ENCODE peak calls at places on chromosomes 3 and 15, in nine cellular contexts. W is neural crest cell, I is colonic mucosa, J is IMR-90, P is WTC11, U is HFF-Myc, X is activated B cell treated with CpG ODN at 0.5 μM for 24 hours, A is ascending aorta, C is fibroblast of pulmonary artery. G is an unnamed sample.

GRCh38 chr3:24365168-24365567 is 129.5 kb downstream of the THRB start:
- DNase-seq in P (no peak), X (no peak), J (peak; percentile 68), I (peak; percentile 71), A (peak; percentile 41), U (peak; percentile 75), W (no peak), C (peak; percentile 89), G (peak; percentile 82)

GRCh38 chr15:63463030-63463429 is 41.4 kb upstream of the USP3 start:
- DNase-seq in C (no peak), A (no peak), W (no peak), P (no peak), I (no peak), J (no peak), U (no peak), X (no peak), G (no peak)

GRCh38 chr3:159859424-159859823 is 129.2 kb upstream of the IL12A start:
- DNase-seq in J (no peak), I (no peak), W (no peak), U (peak; percentile 44), P (no peak), C (no peak), A (no peak), X (no peak), G (no peak)

GRCh38 chr3:23611737-23612295 is 193.9 kb upstream of the UBE2E1 start:
- DNase-seq in P (no peak), J (peak; percentile 80), I (no peak), C (peak; percentile 65), U (no peak), W (no peak), A (no peak), X (no peak), G (peak; percentile 63)

GRCh38 chr3:43894176-43895049 is 203.7 kb downstream of the ABHD5 start:
- DNase-seq in U (no peak), A (no peak), I (peak; percentile 20), C (peak; percentile 73), W (peak; percentile 66), P (peak; percentile 75), X (peak; percentile 43), J (peak; percentile 68), G (peak; percentile 25)

GRCh38 chr3:194269610-194270145 is 81.5 kb downstream of the CPN2 start:
- DNase-seq in I (peak; percentile 73), W (no peak), X (no peak), C (peak; percentile 96), U (no peak), A (peak; percentile 52), P (peak; percentile 83), J (no peak), G (peak; percentile 60)

GRCh38 chr3:149620291-149621020 is 37.4 kb downstream of the WWTR1 start:
- DNase-seq in I (no peak), A (no peak), W (no peak), X (no peak), J (peak; percentile 87), P (no peak), U (no peak), C (peak; percentile 65), G (no peak)

GRCh38 chr15:42504631-42505030 is 9.2 kb downstream of the SNAP23 start:
- DNase-seq in J (no peak), W (no peak), P (no peak), I (no peak), A (no peak), C (no peak), U (no peak), X (no peak), G (no peak)

DNA sequence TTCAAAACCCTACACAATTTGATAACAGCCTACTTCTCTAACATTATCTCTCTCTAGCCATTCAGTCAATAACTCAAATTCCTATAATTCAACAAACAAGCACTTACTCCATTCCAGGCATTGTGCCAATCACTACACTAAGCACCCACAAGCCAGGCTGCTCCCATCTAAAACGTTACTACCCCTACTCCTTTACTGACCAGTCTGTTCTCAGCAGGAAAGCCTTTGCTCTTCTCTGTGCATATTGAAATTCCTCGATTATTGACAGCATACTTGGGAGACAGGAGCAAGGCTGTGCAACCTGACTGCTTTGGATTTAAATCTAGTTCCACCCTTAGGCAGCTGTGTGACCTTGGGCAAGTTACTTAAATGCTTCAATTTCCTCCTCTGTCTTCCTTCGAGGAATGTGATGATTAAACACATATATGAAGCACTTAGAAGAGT is 177.2 kb upstream of the THBS1 start:
- DNase-seq in I (no peak), X (no peak), A (no peak), W (no peak), U (no peak), C (peak; percentile 80), J (peak; percentile 88), P (no peak), G (no peak)
- TF ChIP-seq CTCF in I (no peak), X (no peak), A (no peak), W (no peak), U (no peak), C (no peak), J (no peak), P (no peak), G (no peak)

GRCh38 chr3:10950476-10951294 is 41.9 kb upstream of the SLC6A1 start:
- DNase-seq in I (no peak), J (peak; percentile 42), U (no peak), C (peak; percentile 57), W (peak; percentile 36), X (no peak), P (peak; percentile 40), A (no peak), G (peak; percentile 12)
- TF ChIP-seq CTCF in I (no peak), J (peak; percentile 58), U (peak; percentile 61), C (peak; percentile 73), W (peak; percentile 73), X (no peak), P (no peak), A (peak; percentile 22), G (peak; percentile 31)

DNA sequence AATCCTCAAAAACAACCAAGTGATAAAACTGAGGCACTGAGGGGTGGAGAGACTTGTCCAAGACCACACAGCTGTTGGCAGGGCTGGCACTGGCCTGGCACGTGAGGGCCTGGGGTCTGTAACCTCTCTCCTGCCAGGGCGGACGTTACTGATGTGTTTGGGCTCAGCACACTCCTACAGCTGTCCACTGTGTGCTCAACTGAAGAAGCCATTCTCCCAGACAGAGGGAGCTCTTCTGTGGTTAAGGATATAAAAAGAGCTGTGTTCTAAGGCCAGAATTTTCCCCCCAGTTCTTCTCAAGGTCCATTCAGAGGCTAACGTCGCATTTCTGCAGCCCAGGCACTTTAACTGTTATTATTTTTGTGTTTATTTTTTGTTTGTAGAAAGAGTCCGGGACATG is 429.0 kb upstream of the ATP11B start:
- DNase-seq in C (no peak), A (no peak), W (no peak), P (no peak), I (no peak), J (no peak), U (no peak), X (no peak), G (no peak)
- TF ChIP-seq CTCF in C (no peak), A (no peak), W (no peak), P (no peak), I (no peak), J (no peak), U (no peak), X (no peak), G (no peak)

DNA sequence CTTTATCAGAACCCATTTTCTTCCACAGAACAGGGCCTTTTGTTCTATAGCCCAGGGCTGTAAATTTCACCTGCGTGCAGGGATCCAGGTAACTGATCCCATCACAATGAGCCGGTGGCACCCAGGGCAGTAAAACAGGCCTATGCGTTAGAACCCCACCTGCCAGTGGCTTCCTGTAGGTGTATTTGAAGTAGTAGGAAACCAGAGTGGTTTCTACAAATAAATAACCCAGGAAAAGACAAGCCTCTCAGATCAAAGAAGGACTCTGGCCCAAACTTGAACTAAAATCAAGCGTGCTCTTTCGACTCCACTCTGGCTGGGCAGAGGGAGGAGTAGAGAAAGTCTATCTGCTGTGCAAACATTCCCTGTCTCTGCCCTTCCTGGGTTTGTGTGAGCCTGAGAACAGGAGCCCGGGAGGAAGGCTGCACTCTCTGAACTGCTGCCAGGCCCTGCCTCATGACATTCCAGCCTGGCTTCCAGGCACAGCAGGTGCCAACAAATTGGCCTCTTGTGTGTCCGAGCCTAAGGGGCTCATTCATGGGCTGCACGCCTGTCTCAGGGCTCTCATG is 77.7 kb downstream of the CEMIP start:
- DNase-seq in I (peak; percentile 85), C (peak; percentile 13), A (no peak), P (peak; percentile 35), J (no peak), U (no peak), X (no peak), W (no peak), G (peak; percentile 75)
- TF ChIP-seq CTCF in I (no peak), C (no peak), A (no peak), P (no peak), J (no peak), U (no peak), X (no peak), W (no peak), G (no peak)

GRCh38 chr15:100918690-100919480 is at the start of gene LRRK1:
- DNase-seq in X (peak; percentile 59), P (peak; percentile 50), J (peak; percentile 40), W (no peak), I (peak; percentile 49), A (no peak), U (peak; percentile 20), C (peak; percentile 41), G (peak; percentile 48)
- TF ChIP-seq CTCF in X (no peak), P (no peak), J (no peak), W (no peak), I (no peak), A (peak; percentile 5), U (no peak), C (no peak), G (no peak)

GRCh38 chr3:10707984-10708868 is 107.8 kb upstream of the SLC6A11 start:
- DNase-seq in C (no peak), I (no peak), J (no peak), P (peak; percentile 23), W (no peak), U (no peak), A (no peak), X (no peak), G (no peak)

GRCh38 chr3:10703875-10704274 is 112.2 kb upstream of the SLC6A11 start:
- DNase-seq in C (peak; percentile 16), X (no peak), I (no peak), W (no peak), P (peak; percentile 70), J (peak; percentile 23), A (no peak), U (no peak), G (no peak)

GRCh38 chr3:10709110-10709781 is 106.8 kb upstream of the SLC6A11 start:
- DNase-seq in A (no peak), X (no peak), P (no peak), U (no peak), I (no peak), J (no peak), C (no peak), W (no peak), G (no peak)

GRCh38 chr3:10706156-10707088 is 109.6 kb upstream of the SLC6A11 start:
- DNase-seq in I (no peak), J (no peak), U (no peak), P (peak; percentile 31), A (no peak), C (no peak), W (no peak), X (no peak), G (no peak)

GRCh38 chr3:10707089-10707983 is 108.7 kb upstream of the SLC6A11 start:
- DNase-seq in U (no peak), I (no peak), P (peak; percentile 38), X (no peak), J (no peak), A (no peak), C (no peak), W (peak; percentile 27), G (no peak)
- TF ChIP-seq CTCF in U (no peak), I (no peak), P (no peak), X (no peak), J (no peak), A (no peak), C (no peak), W (peak; percentile 53), G (no peak)

G was measured in body of pancreas.